ENCODE peak calls at places on chromosomes 3 and 15, in four cellular contexts. K is GM12878, W is HepG2, T is H1. X is an unnamed sample.

GRCh38 chr3:17639765-17640164 is 102.7 kb downstream of the TBC1D5 start:
- DNase-seq in K (no peak), W (peak), T (no peak), X (no peak)

GRCh38 chr3:131535131-131535530 is 32.4 kb upstream of the MRPL3 start:
- DNase-seq in K (no peak), W (no peak), T (no peak), X (no peak)

GRCh38 chr3:179200790-179201189 is 50.1 kb downstream of the KCNMB3 start:
- DNase-seq in K (no peak), W (no peak), T (no peak), X (no peak)

GRCh38 chr3:64150527-64151238 is 74.6 kb downstream of the PRICKLE2 start:
- DNase-seq in K (no peak), W (peak), T (no peak), X (no peak)

GRCh38 chr3:43729707-43730399 is 39.1 kb downstream of the ABHD5 start:
- DNase-seq in K (no peak), W (no peak), T (no peak), X (no peak)

GRCh38 chr15:96360581-96361308 is 30.2 kb downstream of the NR2F2 start:
- DNase-seq in K (no peak), W (no peak), T (no peak), X (no peak)

GRCh38 chr3:152281032-152281713 is 12.4 kb downstream of the MBNL1 start:
- DNase-seq in K (no peak), W (peak), T (no peak), X (no peak)

GRCh38 chr3:127016043-127016343 is 33.1 kb downstream of the PLXNA1 start:
- DNase-seq in K (no peak), W (no peak), T (no peak), X (no peak)

GRCh38 chr3:186821429-186822367 is 15.4 kb upstream of the RFC4 start:
- DNase-seq in K (no peak), W (peak), T (no peak), X (no peak)

GRCh38 chr3:126622694-126623093 is 32.2 kb downstream of the TXNRD3 start:
- DNase-seq in K (no peak), W (no peak), T (no peak), X (no peak)

GRCh38 chr3:25405335-25405734 is 22.7 kb upstream of the RARB start:
- DNase-seq in K (no peak), W (no peak), T (no peak), X (no peak)

GRCh38 chr3:106728315-106728821 is 648.9 kb upstream of the CCDC54 start:
- DNase-seq in K (no peak), W (no peak), T (no peak), X (no peak)

GRCh38 chr3:127637546-127637945 is 8.6 kb downstream of the PODXL2 start:
- DNase-seq in K (no peak), W (no peak), T (no peak), X (no peak)

GRCh38 chr3:194671511-194671899 is 486 bp downstream of the LSG1 start:
- DNase-seq in K (no peak), W (peak), T (no peak), X (no peak)

DNA sequence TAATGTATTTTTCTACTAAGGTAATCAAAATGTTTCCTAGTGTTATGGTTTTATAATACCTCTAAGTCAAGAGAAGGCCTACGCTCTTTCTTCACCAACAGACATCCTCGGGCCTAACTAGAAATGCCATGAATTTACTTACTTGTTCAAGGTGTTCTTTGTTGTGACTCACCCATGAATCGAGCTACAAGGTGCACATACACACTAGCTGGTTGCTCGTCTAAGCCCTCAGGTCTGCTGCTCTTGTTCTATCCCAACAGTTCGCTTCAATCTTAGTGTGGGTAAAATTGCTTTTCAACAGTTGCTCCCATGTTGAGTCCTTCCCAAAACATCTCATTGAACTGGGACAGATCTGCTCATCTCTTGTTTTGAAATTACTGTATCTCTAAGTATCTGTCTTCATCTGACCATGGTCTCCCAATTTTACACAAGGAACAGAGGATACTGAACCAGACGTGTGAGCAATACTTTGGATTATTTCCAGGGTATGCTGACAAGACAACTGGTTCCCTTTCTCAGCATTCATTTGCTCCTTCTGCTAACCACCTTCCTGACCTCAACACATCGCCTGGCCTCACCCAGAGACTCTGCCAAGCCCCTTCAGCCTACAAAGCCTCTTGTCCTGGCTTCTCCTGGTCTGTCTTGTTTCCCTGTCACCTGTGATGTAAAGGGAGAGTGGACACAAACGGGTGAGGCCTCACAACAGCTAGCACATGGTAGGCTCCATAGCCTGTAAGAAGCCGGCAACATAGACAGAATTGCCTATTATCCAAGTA is 84.2 kb downstream of the NEDD4 start:
- DNase-seq in K (no peak), W (no peak), T (no peak), X (no peak)
- TF ChIP-seq POLR2AphosphoS5 in K (no peak), W (no peak), T (no peak), X (no peak)

DNA sequence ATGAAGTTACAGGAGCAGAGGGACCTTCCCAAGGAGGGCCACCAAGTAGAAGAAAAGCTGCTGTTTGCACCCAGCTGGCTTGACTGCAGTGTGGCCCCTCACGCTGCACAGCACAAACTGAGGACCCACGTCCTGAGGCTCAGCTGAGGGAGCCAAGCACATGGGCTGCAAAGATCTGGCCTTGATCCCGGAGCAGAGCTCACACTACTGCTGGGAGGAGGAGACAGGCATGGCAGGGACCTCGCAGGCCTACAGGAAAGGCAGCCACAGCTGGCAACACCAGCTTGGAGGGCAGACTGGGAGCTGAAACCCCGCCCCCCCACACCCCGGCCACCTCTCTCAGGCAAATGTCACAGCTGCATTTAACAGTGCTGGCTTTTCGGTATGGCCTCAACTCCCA is 39.7 kb downstream of the KLHL25 start:
- DNase-seq in K (no peak), W (no peak), T (no peak), X (no peak)
- TF ChIP-seq TAF1 in K (no peak), W (no peak), T (no peak), X (no peak)

GRCh38 chr3:31909455-31909854 is 71.6 kb downstream of the OSBPL10 start:
- DNase-seq in K (no peak), W (no peak), T (no peak), X (no peak)
- TF ChIP-seq POLR2AphosphoS5 in K (no peak), W (no peak), T (no peak), X (no peak)

DNA sequence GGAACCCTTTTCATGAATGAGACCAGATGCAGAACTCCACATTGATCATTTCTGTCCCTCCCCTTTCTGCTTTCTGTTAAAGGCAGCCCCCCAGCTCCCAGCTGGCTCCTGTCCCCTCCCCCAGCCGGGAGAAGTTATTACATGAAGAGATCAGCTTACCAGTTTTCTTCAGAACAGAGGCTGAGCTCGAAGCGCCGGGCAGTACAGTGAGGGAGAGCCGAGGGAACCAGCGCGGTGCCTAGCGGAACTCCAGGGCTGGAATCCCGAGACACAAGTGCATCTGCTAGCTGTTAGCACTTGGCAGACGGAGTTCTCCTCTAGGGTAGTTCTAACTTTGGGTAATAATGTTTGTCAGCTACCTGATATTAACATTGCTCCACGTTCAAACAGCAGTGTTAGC is 263.3 kb upstream of the NR2E3 start:
- DNase-seq in K (no peak), W (no peak), T (no peak), X (no peak)
- TF ChIP-seq TAF1 in K (no peak), W (no peak), T (no peak), X (no peak)

DNA sequence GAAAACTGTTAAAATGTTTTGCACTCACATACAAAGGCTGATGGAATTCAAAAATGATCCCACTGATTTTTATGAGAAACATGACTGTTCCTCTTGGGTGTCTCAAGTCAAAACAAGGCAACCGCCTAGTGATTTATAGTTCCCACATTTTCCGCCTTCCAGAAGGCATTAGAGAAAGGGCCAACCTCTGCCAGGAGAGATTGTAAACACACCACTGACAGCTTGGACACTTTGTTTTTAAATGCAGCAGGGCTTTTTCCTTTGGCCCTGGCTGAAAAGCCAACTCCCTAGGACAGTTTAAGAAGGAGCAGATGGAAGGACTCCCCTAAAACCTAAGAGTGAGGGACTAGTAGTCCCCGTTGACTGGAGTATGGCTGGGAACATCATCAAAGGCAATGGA is 27.8 kb downstream of the PARP16 start:
- DNase-seq in K (no peak), W (no peak), T (no peak), X (no peak)
- TF ChIP-seq POLR2AphosphoS5 in K (no peak), W (no peak), T (no peak), X (no peak)

DNA sequence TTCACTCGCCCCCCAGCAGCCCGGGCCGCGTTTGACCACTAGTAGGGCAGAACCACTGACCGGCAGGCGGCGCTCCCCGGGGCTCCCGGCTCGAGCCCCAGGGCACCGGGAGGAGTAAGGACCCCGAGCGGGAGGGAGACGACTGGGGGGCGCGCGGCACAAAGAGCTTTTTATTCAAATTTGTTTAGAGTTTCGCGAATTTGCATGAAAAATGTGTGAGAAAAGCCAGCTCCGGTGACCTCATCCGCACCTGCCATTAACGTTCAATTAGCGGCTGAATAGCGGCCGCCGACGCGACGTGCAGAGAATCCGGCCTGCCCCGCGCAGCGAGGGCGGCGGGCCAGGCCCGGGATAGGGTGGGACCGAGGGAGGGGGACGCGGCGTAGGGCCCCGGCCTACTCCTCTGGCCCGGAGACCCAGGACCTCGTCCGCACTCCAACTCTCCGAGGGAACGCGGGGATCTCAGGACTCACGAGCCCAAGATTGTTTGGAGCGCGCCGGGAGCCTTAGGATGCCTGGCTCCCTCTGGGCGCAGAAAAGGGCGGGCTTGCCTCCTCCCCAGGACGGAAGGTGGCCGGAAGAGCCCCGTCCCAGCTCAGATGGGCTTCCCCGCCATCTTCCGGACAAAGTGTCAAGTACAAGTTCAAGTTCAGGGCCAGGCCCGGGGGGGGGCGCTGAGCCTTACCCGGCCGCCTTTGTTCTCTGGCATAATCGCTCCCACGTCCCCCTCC is 64.9 kb upstream of the POLG start:
- DNase-seq in K (no peak), W (no peak), T (no peak), X (peak)
- TF ChIP-seq TAF1 in K (peak), W (no peak), T (no peak), X (no peak)

DNA sequence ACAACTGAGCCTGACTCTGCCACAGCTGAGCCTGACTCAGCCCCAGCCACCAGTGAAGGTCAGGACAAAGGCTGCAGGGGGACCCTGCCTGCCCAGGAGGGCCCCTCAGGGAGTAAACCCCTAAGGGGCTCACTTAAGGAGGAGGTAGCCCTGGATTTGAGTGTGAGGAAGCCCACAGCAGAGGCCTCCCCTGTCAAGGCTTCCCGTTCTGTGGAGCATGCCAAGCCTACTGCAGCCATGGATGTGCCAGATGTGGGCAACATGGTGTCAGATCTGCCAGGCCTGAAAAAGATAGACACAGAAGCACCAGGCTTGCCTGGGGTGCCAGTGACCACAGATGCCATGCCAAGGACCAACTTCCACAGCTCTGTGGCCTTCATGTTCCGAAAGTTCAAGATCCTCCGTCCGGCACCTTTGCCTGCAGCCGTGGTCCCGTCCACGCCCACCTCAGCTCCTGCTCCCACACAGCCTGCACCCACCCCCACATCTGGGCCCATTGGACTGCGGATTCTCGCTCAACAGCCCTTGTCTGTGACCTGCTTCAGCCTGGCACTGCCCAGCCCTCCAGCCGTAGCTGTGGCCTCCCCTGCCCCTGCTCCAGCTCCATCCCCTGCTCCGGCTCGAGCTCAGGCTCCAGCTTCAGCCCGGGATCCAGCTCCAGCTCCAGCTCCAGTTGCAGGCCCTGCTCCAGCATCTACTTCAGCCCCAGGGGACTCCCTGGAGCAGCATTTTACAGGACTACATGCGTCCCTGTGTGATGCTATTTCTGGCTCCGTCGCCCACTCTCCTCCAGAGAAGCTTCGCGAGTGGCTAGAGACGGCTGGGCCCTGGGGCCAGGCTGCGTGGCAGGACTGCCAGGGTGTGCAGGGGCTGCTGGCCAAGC is 6.2 kb downstream of the C15orf39 start:
- DNase-seq in K (no peak), W (no peak), T (no peak), X (no peak)
- TF ChIP-seq POLR2AphosphoS5 in K (peak), W (no peak), T (no peak), X (peak)